ENCODE peak calls at places on chromosomes 1 and 21, in eight cellular contexts. J is progenitor cell of endocrine pancreas, L is endodermal cell, Q is HFF-Myc, X is upper lobe of right lung, G is natural killer cell, C is WTC11, Z is keratinocyte. F is an unnamed sample.

GRCh38 chr1:117178756-117179155 is 32.0 kb downstream of the VTCN1 start:
- DNase-seq in J (no peak), Z (no peak), L (no peak), G (no peak), X (no peak), C (no peak), Q (no peak), F (no peak)

GRCh38 chr1:59427155-59427554 is 130.3 kb downstream of the FGGY start:
- DNase-seq in X (no peak), J (no peak), G (no peak), C (no peak), Q (peak; percentile 69), L (no peak), Z (peak; percentile 93), F (no peak)

GRCh38 chr1:172321429-172321828 is 99.1 kb upstream of the C1orf105 start:
- DNase-seq in C (no peak), G (no peak), Z (no peak), Q (peak; percentile 60), X (no peak), L (no peak), J (no peak), F (no peak)

GRCh38 chr1:91511386-91511785 is 10.7 kb downstream of the CDC7 start:
- DNase-seq in L (no peak), G (no peak), J (no peak), Z (peak; percentile 2), C (no peak), X (no peak), Q (no peak), F (no peak)

GRCh38 chr1:107689733-107690132 is 275.2 kb downstream of the VAV3 start:
- DNase-seq in Q (no peak), G (no peak), C (no peak), Z (no peak), X (no peak), L (no peak), J (no peak), F (no peak)

GRCh38 chr1:231684333-231685244 is 58.0 kb downstream of the DISC1 start:
- DNase-seq in C (no peak), Q (no peak), G (no peak), J (no peak), X (no peak), Z (no peak), L (no peak), F (no peak)

GRCh38 chr1:229907884-229908633 is 159.0 kb upstream of the GALNT2 start:
- DNase-seq in L (no peak), G (no peak), C (no peak), Z (no peak), J (no peak), X (no peak), Q (no peak), F (no peak)

GRCh38 chr1:44059956-44060355 is 28.7 kb upstream of the SLC6A9 start:
- DNase-seq in G (no peak), C (no peak), Q (no peak), L (no peak), X (no peak), Z (no peak), J (no peak), F (no peak)

GRCh38 chr1:243713470-243714186 is 136.4 kb downstream of the AKT3 start:
- DNase-seq in L (no peak), Z (no peak), C (no peak), Q (peak; percentile 21), G (peak; percentile 35), J (no peak), X (no peak), F (no peak)

GRCh38 chr1:230208619-230209261 is 141.7 kb downstream of the GALNT2 start:
- DNase-seq in L (no peak), J (no peak), X (no peak), Q (no peak), G (peak; percentile 25), C (no peak), Z (no peak), F (peak; percentile 56)

GRCh38 chr1:66250483-66250882 is 283.5 kb upstream of the SGIP1 start:
- DNase-seq in C (no peak), L (no peak), J (no peak), Z (no peak), Q (no peak), G (no peak), X (no peak), F (no peak)

GRCh38 chr1:34108711-34109110 is 56.3 kb downstream of the CSMD2 start:
- DNase-seq in L (no peak), Q (no peak), Z (no peak), C (no peak), J (no peak), X (no peak), G (no peak), F (no peak)

GRCh38 chr1:27137544-27138075 is 17.3 kb downstream of the SLC9A1 start:
- DNase-seq in Z (no peak), L (no peak), G (peak; percentile 33), X (peak; percentile 86), C (no peak), Q (no peak), J (no peak), F (no peak)

GRCh38 chr1:1032428-1032827 is 12.5 kb downstream of the AGRN start:
- DNase-seq in Q (no peak), L (peak; percentile 82), G (no peak), C (peak; percentile 41), J (no peak), Z (no peak), X (no peak), F (no peak)

GRCh38 chr1:93672069-93672468 is 9.6 kb downstream of the BCAR3 start:
- DNase-seq in L (no peak), C (no peak), X (no peak), G (no peak), Z (no peak), J (no peak), Q (no peak), F (no peak)

GRCh38 chr1:234645964-234646363 is 36.0 kb upstream of the IRF2BP2 start:
- DNase-seq in L (no peak), Q (no peak), Z (no peak), C (no peak), J (no peak), G (no peak), X (no peak), F (no peak)

GRCh38 chr1:113792986-113793385 is 19.3 kb downstream of the RSBN1 start:
- DNase-seq in X (no peak), Q (no peak), C (no peak), J (no peak), G (no peak), Z (no peak), L (no peak), F (no peak)
- TF ChIP-seq CTCF in X (no peak), Q (no peak), C (no peak), J (no peak), G (no peak), Z (no peak), L (no peak), F (no peak)

DNA sequence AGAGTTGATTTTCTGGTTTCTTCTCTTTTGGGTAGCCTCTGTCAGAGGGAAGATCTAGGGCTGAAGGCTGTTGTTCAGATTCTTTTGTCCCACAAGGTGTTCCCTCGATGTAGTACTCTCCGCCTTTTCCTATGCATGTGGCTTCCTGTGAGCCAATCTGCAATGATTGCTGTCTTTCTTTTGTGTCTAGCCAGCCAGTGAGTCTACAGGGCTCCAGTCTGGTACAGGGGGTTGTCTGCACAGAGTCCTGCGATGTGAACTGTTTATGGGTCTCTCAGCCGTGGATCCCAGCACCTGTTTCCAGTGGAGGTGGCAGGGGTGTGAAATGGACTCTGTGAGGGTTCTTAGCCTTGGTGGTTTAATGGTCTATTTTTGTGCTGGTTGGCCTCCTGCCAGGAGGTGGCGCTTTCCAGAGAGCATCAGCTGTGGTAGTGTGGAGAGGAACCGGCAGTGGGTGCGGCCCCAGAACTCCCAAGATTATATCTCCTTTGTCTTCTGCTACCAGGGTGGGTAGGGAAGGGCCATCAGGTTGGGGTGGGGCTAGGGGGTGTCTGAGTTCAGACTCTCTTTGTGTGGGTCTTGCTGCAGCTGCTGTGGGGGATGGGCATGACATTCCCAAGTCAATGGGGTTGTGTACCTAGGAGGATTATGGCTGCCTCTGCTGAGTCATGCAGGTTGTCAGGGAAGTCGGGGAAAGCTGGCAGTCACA is 81.3 kb upstream of the C21orf91 start:
- DNase-seq in X (no peak), C (peak; percentile 44), G (no peak), J (no peak), Q (no peak), L (peak; percentile 77), Z (peak; percentile 59), F (no peak)
- TF ChIP-seq CTCF in X (no peak), C (peak; percentile 23), G (no peak), J (no peak), Q (no peak), L (peak; percentile 46), Z (no peak), F (no peak)

DNA sequence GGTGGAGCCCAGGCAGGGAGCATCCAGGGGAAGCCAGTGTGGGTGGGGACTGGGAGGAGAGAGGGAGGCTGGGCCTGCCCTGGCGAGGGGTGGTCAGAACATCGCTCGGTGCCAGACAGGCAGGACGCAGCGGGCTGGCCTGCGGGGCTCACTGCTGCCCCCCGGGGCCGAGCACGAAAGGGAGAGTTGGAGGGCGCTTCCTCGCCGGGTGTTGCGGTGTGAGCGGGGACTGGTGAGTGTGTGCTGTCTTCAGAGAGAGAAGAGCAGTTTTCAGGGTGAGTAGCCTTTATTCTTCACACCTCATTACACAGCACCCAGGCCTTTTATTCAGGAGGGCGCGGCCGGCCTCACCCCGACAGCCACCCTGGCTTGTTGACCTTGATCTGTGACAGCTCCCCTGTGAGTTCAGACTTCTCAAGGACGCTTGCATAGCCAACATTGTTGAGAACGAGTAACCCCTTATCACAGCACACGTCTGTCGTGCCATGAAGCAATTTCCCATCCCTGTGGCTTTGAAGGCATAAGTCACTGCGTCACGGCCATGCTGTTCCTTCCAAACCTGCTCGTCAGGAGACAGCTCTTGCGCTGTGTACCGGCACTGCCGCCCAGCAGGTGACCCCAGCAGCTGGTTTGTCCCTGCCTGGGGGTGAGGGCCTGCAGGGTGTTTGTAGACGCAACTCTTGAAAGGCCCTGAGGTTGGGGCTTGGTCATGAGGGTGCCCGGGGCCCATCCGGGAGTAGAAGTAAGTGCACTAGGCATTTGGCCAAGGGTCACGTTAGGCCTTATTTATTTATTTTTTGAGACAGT is 54.6 kb downstream of the PRKCZ start:
- DNase-seq in J (no peak), L (peak; percentile 82), G (no peak), X (peak; percentile 90), C (peak; percentile 50), Q (no peak), Z (no peak), F (no peak)
- TF ChIP-seq CTCF in J (peak; percentile 27), L (peak; percentile 58), G (no peak), X (no peak), C (no peak), Q (peak; percentile 4), Z (no peak), F (no peak)

GRCh38 chr1:17021896-17022295 is 10.2 kb upstream of the ATP13A2 start:
- DNase-seq in J (no peak), Q (no peak), L (peak; percentile 9), C (no peak), X (peak; percentile 44), G (no peak), Z (no peak), F (no peak)

GRCh38 chr1:17020502-17020901 is 8.8 kb upstream of the ATP13A2 start:
- DNase-seq in L (no peak), G (no peak), J (no peak), C (no peak), Z (no peak), X (no peak), Q (peak; percentile 39), F (no peak)

GRCh38 chr1:17024721-17025120 is 13.0 kb upstream of the ATP13A2 start:
- DNase-seq in L (peak; percentile 17), J (no peak), Q (no peak), C (no peak), G (no peak), X (no peak), Z (no peak), F (no peak)

GRCh38 chr1:17023103-17023502 is 11.4 kb upstream of the ATP13A2 start:
- DNase-seq in J (no peak), G (no peak), X (no peak), Q (no peak), Z (no peak), C (no peak), L (no peak), F (no peak)

GRCh38 chr1:17023573-17023972 is 11.8 kb upstream of the ATP13A2 start:
- DNase-seq in J (no peak), G (no peak), X (no peak), L (peak; percentile 59), C (no peak), Q (no peak), Z (no peak), F (no peak)
- TF ChIP-seq CTCF in J (no peak), G (no peak), X (no peak), L (peak; percentile 50), C (no peak), Q (no peak), Z (no peak), F (no peak)

F was measured in GM20000.